ENCODE peak calls at places on chromosomes 4 and X, in six cellular contexts. C, B, J, K, I and U are unnamed samples.

GRCh38 chr4:183360161-183360919 is 38.1 kb upstream of the CLDN24 start:
- DNase-seq in I (no peak), C (no peak), J (peak; percentile 69), B (no peak), K (no peak), U (no peak)

GRCh38 chr4:7938513-7939376 is 916 bp downstream of the AFAP1 start:
- DNase-seq in J (peak; percentile 62), C (peak; percentile 61), K (peak; percentile 38), B (peak; percentile 68), I (peak; percentile 34), U (peak; percentile 39)

GRCh38 chrX:34917146-34917545 is 25.4 kb upstream of the FAM47B start:
- DNase-seq in C (no peak), K (no peak), B (no peak), J (no peak), I (no peak), U (no peak)

GRCh38 chrX:138411048-138411447 is 300.5 kb downstream of the FGF13 start:
- DNase-seq in K (no peak), C (no peak), I (no peak), J (no peak), B (peak; percentile 77), U (no peak)

GRCh38 chrX:153794897-153795816 is 689 bp downstream of the SSR4 start:
- DNase-seq in I (no peak), C (no peak), K (no peak), B (no peak), J (peak; percentile 23), U (no peak)

GRCh38 chr4:121073672-121074386 is 1.5 kb upstream of the NDNF start:
- DNase-seq in I (no peak), C (no peak), K (no peak), B (no peak), J (no peak), U (no peak)

GRCh38 chr4:95248713-95249401 is 299.9 kb downstream of the UNC5C start:
- DNase-seq in J (no peak), I (no peak), B (no peak), C (no peak), K (no peak), U (no peak)

GRCh38 chrX:150504399-150505186 is 63.8 kb upstream of the MTM1 start:
- DNase-seq in B (no peak), I (no peak), K (no peak), C (no peak), J (peak; percentile 35), U (no peak)

GRCh38 chr4:73922766-73923630 is 53.8 kb downstream of the CXCL1 start:
- DNase-seq in K (no peak), B (no peak), J (no peak), I (no peak), C (no peak), U (no peak)

GRCh38 chr4:164012396-164013027 is 518.0 kb downstream of the TMA16 start:
- DNase-seq in J (no peak), B (peak; percentile 71), C (no peak), K (peak; percentile 48), I (peak; percentile 27), U (no peak)